ENCODE peak calls at places on chromosome 3, in five cellular contexts. R is astrocyte of the spinal cord; C is stimulated activated CD8-positive, alpha-beta memory T cell treated with anti-CD3 and anti-CD28 coated beads, Interleukin-7, amount 100 ng/mL, for 24 hours; K is aorta; S is GM20000. P is an unnamed sample.

GRCh38 chr3:184748219-184749135 is 36.6 kb upstream of the MAGEF1 start:
- DNase-seq in R (no peak), C (no peak), K (peak; percentile 51), S (peak; percentile 49), P (no peak)

GRCh38 chr3:131356006-131356405 is 25.6 kb upstream of the NUDT16 start:
- DNase-seq in R (no peak), C (no peak), K (no peak), S (no peak), P (no peak)

GRCh38 chr3:188539631-188540194 is 385.8 kb downstream of the LPP start:
- DNase-seq in R (no peak), C (no peak), K (no peak), S (no peak), P (no peak)

GRCh38 chr3:50531201-50531600 is 27.8 kb upstream of the CACNA2D2 start:
- DNase-seq in R (no peak), C (no peak), K (no peak), S (no peak), P (no peak)

GRCh38 chr3:158104346-158105020 is 1.7 kb downstream of the SHOX2 start:
- DNase-seq in R (no peak), C (no peak), K (no peak), S (no peak), P (no peak)

GRCh38 chr3:59731909-59732308 is 682.1 kb upstream of the CFAP20DC start:
- DNase-seq in R (no peak), C (no peak), K (no peak), S (peak; percentile 13), P (no peak)

GRCh38 chr3:176697284-176697889 is 499.9 kb downstream of the TBL1XR1 start:
- DNase-seq in R (no peak), C (no peak), K (no peak), S (no peak), P (no peak)

GRCh38 chr3:105956311-105956710 is 87.5 kb upstream of the CBLB start:
- DNase-seq in R (no peak), C (no peak), K (no peak), S (no peak), P (no peak)

GRCh38 chr3:28799084-28799483 is 450.5 kb upstream of the AZI2 start:
- DNase-seq in R (no peak), C (no peak), K (no peak), S (no peak), P (no peak)

GRCh38 chr3:171462224-171462623 is 2.0 kb upstream of the TNIK start:
- DNase-seq in R (no peak), C (no peak), K (no peak), S (peak; percentile 42), P (no peak)

GRCh38 chr3:111729087-111729846 is 129.8 kb upstream of the PHLDB2 start:
- DNase-seq in R (peak; percentile 94), C (no peak), K (peak; percentile 80), S (no peak), P (no peak)

GRCh38 chr3:127053450-127053849 is 70.5 kb downstream of the PLXNA1 start:
- DNase-seq in R (no peak), C (no peak), K (no peak), S (no peak), P (no peak)

GRCh38 chr3:77254967-77255831 is 215.3 kb downstream of the ROBO2 start:
- DNase-seq in R (peak; percentile 62), C (no peak), K (no peak), S (peak; percentile 46), P (no peak)

GRCh38 chr3:115146032-115146417 is 1.1 kb downstream of the ZBTB20 start:
- DNase-seq in R (peak; percentile 77), C (peak; percentile 1), K (no peak), S (peak; percentile 35), P (no peak)

GRCh38 chr3:36591959-36592358 is 172.4 kb downstream of the DCLK3 start:
- DNase-seq in R (peak; percentile 43), C (no peak), K (no peak), S (no peak), P (no peak)

GRCh38 chr3:66606126-66606525 is 105.3 kb upstream of the LRIG1 start:
- DNase-seq in R (no peak), C (no peak), K (no peak), S (no peak), P (no peak)

GRCh38 chr3:30786360-30786759 is 108.1 kb downstream of the GADL1 start:
- DNase-seq in R (no peak), C (no peak), K (no peak), S (no peak), P (no peak)

GRCh38 chr3:124881976-124882697 is 5.0 kb downstream of the ITGB5 start:
- DNase-seq in R (peak; percentile 24), C (no peak), K (no peak), S (no peak), P (no peak)

GRCh38 chr3:125151437-125151806 is 61.1 kb downstream of the SLC12A8 start:
- DNase-seq in R (no peak), C (no peak), K (no peak), S (no peak), P (no peak)

GRCh38 chr3:66475386-66476020 is 25.3 kb downstream of the LRIG1 start:
- DNase-seq in R (no peak), C (no peak), K (no peak), S (no peak), P (no peak)

GRCh38 chr3:125261031-125261430 is 48.5 kb upstream of the SLC12A8 start:
- DNase-seq in R (no peak), C (no peak), K (no peak), S (no peak), P (no peak)

GRCh38 chr3:120425877-120426276 is 24.9 kb downstream of the FSTL1 start:
- DNase-seq in R (peak; percentile 90), C (no peak), K (no peak), S (no peak), P (no peak)

GRCh38 chr3:174767406-174767805 is 91.7 kb upstream of the NAALADL2 start:
- DNase-seq in R (no peak), C (no peak), K (no peak), S (no peak), P (no peak)

GRCh38 chr3:55285156-55285555 is 201.9 kb downstream of the WNT5A start:
- DNase-seq in R (no peak), C (no peak), K (no peak), S (no peak), P (no peak)

P was measured in omental fat pad.